ENCODE peak calls at places on chromosome 9, in eight cellular contexts. K is upper lobe of right lung, Z is SJSA1, R is left ventricle myocardium inferior, I is GM23338, M is cardiac muscle cell, U is ovary, F is colonic mucosa. X is an unnamed sample.

GRCh38 chr9:133824106-133824801 is 86.1 kb upstream of the SARDH start:
- DNase-seq in Z (no peak), F (no peak), K (no peak), M (no peak), U (no peak), I (no peak), R (no peak), X (no peak)

GRCh38 chr9:135349963-135350360 is 129.6 kb upstream of the PPP1R26 start:
- DNase-seq in I (no peak), M (no peak), F (no peak), Z (no peak), R (no peak), U (no peak), K (no peak), X (no peak)

GRCh38 chr9:119003218-119003617 is 366.0 kb downstream of the BRINP1 start:
- DNase-seq in Z (no peak), F (no peak), I (no peak), M (no peak), U (no peak), K (no peak), R (no peak), X (no peak)

GRCh38 chr9:79289856-79290255 is 281.9 kb upstream of the TLE4 start:
- DNase-seq in U (no peak), R (no peak), I (no peak), F (no peak), K (no peak), Z (no peak), M (no peak), X (no peak)

GRCh38 chr9:36316629-36317317 is 58.5 kb upstream of the GNE start:
- DNase-seq in I (no peak), R (no peak), K (no peak), F (peak; percentile 57), Z (no peak), M (no peak), U (no peak), X (peak; percentile 62)

GRCh38 chr9:98564714-98565113 is 144.0 kb downstream of the GABBR2 start:
- DNase-seq in I (no peak), F (no peak), K (no peak), U (no peak), R (no peak), Z (no peak), M (no peak), X (no peak)

GRCh38 chr9:137430723-137431415 is 7.7 kb downstream of the NOXA1 start:
- DNase-seq in M (no peak), K (peak; percentile 59), U (no peak), F (no peak), I (no peak), Z (no peak), R (no peak), X (no peak)

GRCh38 chr9:97320080-97320642 is 12.7 kb downstream of the CCDC180 start:
- DNase-seq in K (no peak), Z (no peak), I (no peak), R (no peak), F (no peak), U (no peak), M (no peak), X (no peak)

GRCh38 chr9:532707-533106 is 308.8 kb upstream of the DMRT1 start:
- DNase-seq in M (no peak), I (no peak), R (no peak), U (no peak), K (no peak), F (peak; percentile 65), Z (no peak), X (no peak)

GRCh38 chr9:128920381-128921058 is at the start of gene PHYHD1:
- DNase-seq in M (no peak), K (peak; percentile 87), Z (no peak), U (peak; percentile 64), F (no peak), R (peak; percentile 81), I (no peak), X (peak; percentile 66)

GRCh38 chr9:68978501-68978900 is 35.4 kb downstream of the PRKACG start:
- DNase-seq in F (peak; percentile 3), R (no peak), M (no peak), I (no peak), U (no peak), K (no peak), Z (no peak), X (no peak)

GRCh38 chr9:112831281-112831851 is 59.3 kb downstream of the SLC46A2 start:
- DNase-seq in Z (no peak), K (peak; percentile 87), U (no peak), F (peak; percentile 85), I (no peak), M (no peak), R (peak; percentile 44), X (no peak)

GRCh38 chr9:69812068-69813000 is 8.3 kb upstream of the CFAP95 start:
- DNase-seq in M (no peak), Z (no peak), R (no peak), U (no peak), K (no peak), I (no peak), F (no peak), X (no peak)

GRCh38 chr9:17322882-17323864 is 188.3 kb downstream of the CNTLN start:
- DNase-seq in F (no peak), Z (no peak), I (no peak), K (no peak), U (no peak), R (no peak), M (no peak), X (no peak)

GRCh38 chr9:73149371-73150067 is 2.1 kb upstream of the ANXA1 start:
- DNase-seq in I (no peak), M (no peak), Z (peak; percentile 81), K (no peak), F (no peak), U (no peak), R (no peak), X (no peak)

DNA sequence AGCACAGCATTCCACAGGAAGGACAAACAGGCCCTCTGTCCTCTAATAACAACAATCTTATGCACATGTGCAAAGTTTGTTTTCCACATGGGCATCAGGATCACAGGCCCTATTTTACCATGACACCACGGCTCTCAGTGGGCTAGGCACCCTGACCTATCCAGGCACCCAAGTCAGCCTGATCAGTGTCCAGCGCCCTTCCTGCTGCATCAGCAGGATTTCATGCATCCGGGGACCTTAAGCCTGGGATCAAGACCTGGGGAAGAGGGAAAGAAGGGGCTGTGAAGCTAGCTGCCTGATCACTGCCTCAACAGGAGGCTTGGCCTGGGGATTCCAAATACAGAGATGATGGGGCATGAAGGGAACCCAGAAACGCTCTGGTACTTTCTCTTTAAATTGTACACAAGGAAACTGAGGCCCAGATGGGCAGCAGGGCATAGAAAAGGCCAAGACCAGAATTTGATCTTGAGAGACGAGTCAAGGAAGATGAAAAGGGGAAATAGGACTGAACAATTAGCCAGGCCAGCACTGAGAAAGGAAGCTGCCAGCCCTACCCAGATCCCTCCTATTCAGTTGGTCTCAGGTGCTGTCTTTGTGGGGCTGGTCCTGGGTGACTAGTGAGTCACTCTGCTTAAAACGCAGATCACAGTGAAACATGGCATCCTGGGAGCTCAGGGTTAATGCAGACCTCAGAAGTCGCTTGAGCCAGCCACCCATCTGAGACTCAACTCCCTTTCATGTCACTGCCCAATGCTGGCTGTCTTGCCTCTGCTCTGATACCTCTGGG is 57.9 kb downstream of the SHB start:
- DNase-seq in I (no peak), M (no peak), F (no peak), U (no peak), K (no peak), R (no peak), Z (no peak), X (no peak)
- H3K27ac ChIP-seq in I (no peak overlapping the region), M (no peak overlapping the region), F (no peak overlapping the region), U (no peak overlapping the region), K (no peak overlapping the region), R (no peak overlapping the region), Z (no peak overlapping the region), X (no peak overlapping the region)

GRCh38 chr9:89046832-89047231 is 55.6 kb downstream of the S1PR3 start:
- DNase-seq in K (no peak), R (no peak), U (no peak), I (no peak), Z (no peak), M (no peak), F (no peak), X (no peak)
- H3K27ac ChIP-seq in K (no peak overlapping the region), R (peak overlapping the region; percentile 21), U (no peak overlapping the region), I (no peak overlapping the region), Z (no peak overlapping the region), M (no peak overlapping the region), F (no peak overlapping the region), X (no peak overlapping the region)

GRCh38 chr9:75087279-75087823 is 604 bp downstream of the NMRK1 start:
- DNase-seq in K (no peak), F (peak; percentile 56), M (peak; percentile 17), U (peak; percentile 46), R (no peak), Z (peak; percentile 40), I (peak; percentile 69), X (no peak)

GRCh38 chr9:75087824-75088645 is at the start of the genes NMRK1 and OSTF1:
- DNase-seq in F (peak; percentile 93), Z (peak; percentile 88), M (peak; percentile 99), K (peak; percentile 98), R (peak; percentile 97), I (peak; percentile 97), U (peak; percentile 95), X (peak; percentile 94)

GRCh38 chr9:75085640-75086039 is 2.3 kb downstream of the NMRK1 start:
- DNase-seq in K (no peak), I (no peak), F (no peak), M (no peak), Z (no peak), R (no peak), U (no peak), X (no peak)

GRCh38 chr9:75088646-75089368 is 493 bp downstream of the OSTF1 start:
- DNase-seq in I (peak; percentile 73), K (peak; percentile 87), U (peak; percentile 53), F (peak; percentile 73), R (peak; percentile 74), Z (peak; percentile 53), M (peak; percentile 68), X (no peak)

DNA sequence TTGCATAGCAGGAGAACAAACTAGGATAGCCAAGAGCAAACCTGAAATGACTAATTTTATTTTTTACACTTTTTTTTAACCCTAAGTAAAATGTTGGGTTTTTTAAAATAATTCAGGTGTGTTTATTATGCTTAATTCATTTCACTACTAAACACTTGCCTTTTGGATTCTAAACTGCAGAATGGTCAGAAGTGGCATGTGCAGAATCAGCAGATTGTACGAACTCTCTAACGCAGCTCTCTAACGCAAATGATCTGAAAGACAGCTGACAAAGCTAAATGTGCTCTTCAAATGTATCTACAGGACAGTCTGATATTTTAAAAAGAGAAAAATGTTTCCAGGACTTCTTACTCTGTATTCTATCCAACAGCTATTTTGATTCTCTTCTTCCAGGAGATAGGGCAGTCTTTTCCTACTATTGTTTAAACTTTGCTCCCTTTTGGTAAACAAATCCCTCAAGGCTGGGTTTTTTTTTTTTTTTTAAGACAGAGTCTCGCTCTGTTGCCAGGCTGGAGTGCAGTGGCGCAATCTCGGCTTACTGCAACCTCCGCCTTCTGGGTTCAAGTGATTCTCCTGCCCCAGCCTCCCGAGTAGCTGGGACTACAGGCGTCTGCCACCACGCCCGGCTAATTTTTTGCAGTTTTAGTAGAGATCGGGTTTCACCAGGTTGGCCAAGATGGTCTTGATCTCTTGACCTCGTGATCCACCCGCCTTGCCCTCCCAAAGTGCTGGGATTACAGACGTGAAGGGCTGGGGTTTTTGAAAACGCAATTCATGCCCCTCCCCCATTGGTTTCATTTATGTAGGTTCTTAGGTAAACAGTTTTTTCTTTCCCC is 1.3 kb downstream of the NMRK1 start:
- DNase-seq in M (no peak), K (peak; percentile 74), I (peak; percentile 58), F (peak; percentile 58), U (peak; percentile 30), R (peak; percentile 18), Z (peak; percentile 23), X (no peak)
- H3K27ac ChIP-seq in M (no peak overlapping the region), K (peak overlapping the region; percentile 99), I (peak overlapping the region; percentile 91), F (peak overlapping the region; percentile 99), U (no peak overlapping the region), R (peak overlapping the region; percentile 97), Z (peak overlapping the region; percentile 49), X (no peak overlapping the region)

GRCh38 chr9:114619205-114619758 is 8.2 kb downstream of the TMEM268 start:
- DNase-seq in F (no peak), Z (no peak), K (peak; percentile 82), I (no peak), M (no peak), U (peak; percentile 38), R (no peak), X (no peak)
- H3K27ac ChIP-seq in F (peak overlapping the region; percentile 55), Z (no peak overlapping the region), K (peak overlapping the region; percentile 75), I (no peak overlapping the region), M (no peak overlapping the region), U (no peak overlapping the region), R (peak overlapping the region; percentile 33), X (peak overlapping the region; percentile 11)

X was measured in caudate nucleus.